ENCODE peak calls at places on chromosomes 12 and 14, in ten cellular contexts. D is upper lobe of left lung, E is Panc1, T is left lung, Y is left ventricle myocardium inferior, K is prostate gland, A is GM23338, C is neural progenitor cell, F is uterus, Q is IMR-90. V is an unnamed sample.

GRCh38 chr12:53200458-53201169 is 6.4 kb downstream of the ITGB7 start:
- DNase-seq in D (no peak), E (no peak), T (no peak), Y (no peak), K (no peak), A (no peak), C (no peak), F (no peak), Q (no peak), V (no peak)

GRCh38 chr12:131608740-131609665 is 101.9 kb upstream of the SFSWAP start:
- DNase-seq in D (peak; percentile 67), E (no peak), T (peak; percentile 90), Y (peak; percentile 73), K (peak; percentile 28), A (peak; percentile 81), C (peak; percentile 71), F (peak; percentile 59), Q (peak; percentile 7), V (peak; percentile 88)

GRCh38 chr14:54818201-54819133 is 84.2 kb downstream of the GCH1 start:
- DNase-seq in D (no peak), E (no peak), T (no peak), Y (no peak), K (no peak), A (no peak), C (peak; percentile 44), F (no peak), Q (peak; percentile 69), V (no peak)

GRCh38 chr14:29222671-29223268 is 456.2 kb downstream of the FOXG1 start:
- DNase-seq in D (no peak), E (peak; percentile 7), T (no peak), Y (no peak), K (no peak), A (peak; percentile 51), C (no peak), F (no peak), Q (peak; percentile 73), V (no peak)

GRCh38 chr12:124379938-124380754 is 85.3 kb downstream of the RFLNA start:
- DNase-seq in D (peak; percentile 69), E (no peak), T (peak; percentile 89), Y (peak; percentile 66), K (peak; percentile 55), A (no peak), C (peak; percentile 48), F (peak; percentile 83), Q (peak; percentile 89), V (peak; percentile 87)

GRCh38 chr12:79451988-79452387 is 238.8 kb downstream of the PAWR start:
- DNase-seq in D (peak; percentile 21), E (peak; percentile 80), T (peak; percentile 20), Y (peak; percentile 38), K (peak; percentile 23), A (no peak), C (no peak), F (peak; percentile 86), Q (peak; percentile 88), V (peak; percentile 50)

GRCh38 chr14:72638021-72638420 is 255.9 kb downstream of the DPF3 start:
- DNase-seq in D (no peak), E (no peak), T (no peak), Y (no peak), K (no peak), A (no peak), C (no peak), F (no peak), Q (peak; percentile 95), V (no peak)

GRCh38 chr12:78229491-78230209 is 399.0 kb downstream of the NAV3 start:
- DNase-seq in D (no peak), E (peak; percentile 30), T (no peak), Y (no peak), K (no peak), A (peak; percentile 83), C (peak; percentile 60), F (no peak), Q (peak; percentile 52), V (no peak)

GRCh38 chr12:29889737-29890136 is 106.0 kb upstream of the TMTC1 start:
- DNase-seq in D (no peak), E (no peak), T (no peak), Y (peak; percentile 28), K (peak; percentile 48), A (peak; percentile 94), C (peak; percentile 84), F (peak; percentile 18), Q (peak; percentile 32), V (peak; percentile 57)

GRCh38 chr14:32713856-32714255 is 224.8 kb upstream of the NPAS3 start:
- DNase-seq in D (no peak), E (no peak), T (no peak), Y (no peak), K (no peak), A (no peak), C (no peak), F (no peak), Q (no peak), V (no peak)

GRCh38 chr12:163406-163986 is 50.5 kb downstream of the SLC6A12 start:
- DNase-seq in D (no peak), E (no peak), T (peak; percentile 50), Y (no peak), K (no peak), A (no peak), C (no peak), F (no peak), Q (no peak), V (no peak)

GRCh38 chr12:26723379-26724308 is 109.3 kb downstream of the ITPR2 start:
- DNase-seq in D (no peak), E (no peak), T (no peak), Y (no peak), K (peak; percentile 30), A (no peak), C (no peak), F (peak; percentile 42), Q (peak; percentile 78), V (no peak)

GRCh38 chr14:51546603-51547258 is 105.0 kb upstream of the FRMD6 start:
- DNase-seq in D (no peak), E (no peak), T (no peak), Y (no peak), K (no peak), A (no peak), C (no peak), F (no peak), Q (no peak), V (no peak)

GRCh38 chr12:104718581-104718980 is 239.5 kb downstream of the SLC41A2 start:
- DNase-seq in D (peak; percentile 59), E (no peak), T (no peak), Y (no peak), K (no peak), A (no peak), C (no peak), F (no peak), Q (peak; percentile 34), V (no peak)
- H3K4me1 ChIP-seq in D (peaks cover 14% of the 10 kb centered on the region), E (peaks cover 3% of the 10 kb centered on the region), T (peaks cover 31% of the 10 kb centered on the region), Y (peaks cover 28% of the 10 kb centered on the region), K (no peaks in the 10 kb centered on the region), A (peaks cover 9% of the 10 kb centered on the region), C (peaks cover 40% of the 10 kb centered on the region), F (no peaks in the 10 kb centered on the region), Q (peaks cover 3% of the 10 kb centered on the region), V (peaks cover 7% of the 10 kb centered on the region)

GRCh38 chr12:46843811-46844210 is 18.0 kb upstream of the SLC38A4 start:
- DNase-seq in D (no peak), E (no peak), T (no peak), Y (no peak), K (no peak), A (no peak), C (no peak), F (no peak), Q (peak; percentile 58), V (no peak)
- H3K4me1 ChIP-seq in D (peaks cover 4% of the 10 kb centered on the region), E (no peaks in the 10 kb centered on the region), T (no peaks in the 10 kb centered on the region), Y (no peaks in the 10 kb centered on the region), K (no peaks in the 10 kb centered on the region), A (no peaks in the 10 kb centered on the region), C (no peaks in the 10 kb centered on the region), F (no peaks in the 10 kb centered on the region), Q (peaks cover 8% of the 10 kb centered on the region), V (no peaks in the 10 kb centered on the region)

GRCh38 chr12:11824736-11825135 is 175.3 kb downstream of the ETV6 start:
- DNase-seq in D (no peak), E (no peak), T (no peak), Y (no peak), K (no peak), A (no peak), C (no peak), F (no peak), Q (no peak), V (no peak)

GRCh38 chr12:11825278-11825677 is 175.8 kb downstream of the ETV6 start:
- DNase-seq in D (no peak), E (no peak), T (no peak), Y (no peak), K (no peak), A (no peak), C (no peak), F (no peak), Q (no peak), V (no peak)

GRCh38 chr12:11826607-11827006 is 177.1 kb downstream of the ETV6 start:
- DNase-seq in D (no peak), E (no peak), T (no peak), Y (no peak), K (no peak), A (no peak), C (peak; percentile 28), F (no peak), Q (no peak), V (no peak)

GRCh38 chr12:11829764-11830194 is 180.3 kb downstream of the ETV6 start:
- DNase-seq in D (no peak), E (no peak), T (no peak), Y (no peak), K (no peak), A (no peak), C (no peak), F (no peak), Q (no peak), V (peak; percentile 46)

GRCh38 chr12:11827096-11827841 is 177.8 kb downstream of the ETV6 start:
- DNase-seq in D (no peak), E (no peak), T (no peak), Y (no peak), K (no peak), A (peak; percentile 75), C (peak; percentile 72), F (no peak), Q (no peak), V (no peak)
- H3K4me1 ChIP-seq in D (peaks cover 39% of the 10 kb centered on the region), E (peaks cover 3% of the 10 kb centered on the region), T (peaks cover 73% of the 10 kb centered on the region), Y (peaks cover 81% of the 10 kb centered on the region), K (no peaks in the 10 kb centered on the region), A (peaks cover 61% of the 10 kb centered on the region), C (peaks cover 79% of the 10 kb centered on the region), F (no peaks in the 10 kb centered on the region), Q (peaks cover 25% of the 10 kb centered on the region), V (peaks cover 24% of the 10 kb centered on the region)

GRCh38 chr12:7907009-7907408 is 29.0 kb downstream of the SLC2A3 start:
- DNase-seq in D (no peak), E (no peak), T (no peak), Y (no peak), K (peak; percentile 13), A (peak; percentile 85), C (peak; percentile 51), F (no peak), Q (peak; percentile 61), V (no peak)
- H3K4me1 ChIP-seq in D (no peaks in the 10 kb centered on the region), E (no peaks in the 10 kb centered on the region), T (no peaks in the 10 kb centered on the region), Y (no peaks in the 10 kb centered on the region), K (no peaks in the 10 kb centered on the region), A (peaks cover 15% of the 10 kb centered on the region), C (peaks cover 14% of the 10 kb centered on the region), F (no peaks in the 10 kb centered on the region), Q (no peaks in the 10 kb centered on the region), V (no peaks in the 10 kb centered on the region)

V was measured in right cardiac atrium.